ENCODE peak calls at places on chromosomes 2 and 18, in five cellular contexts. N is left ventricle myocardium superior; C is effector memory CD8-positive, alpha-beta T cell; U is left lobe of liver; X is activated CD8-positive, alpha-beta T cell treated with anti-CD3 and anti-CD28 coated beads for 36 hours. G is an unnamed sample.

GRCh38 chr18:32920796-32921787 is 148.3 kb upstream of the KLHL14 start:
- ATAC-seq in N (no peak), C (no peak), U (no peak), X (no peak), G (no peak)

GRCh38 chr18:70418551-70419311 is 129.9 kb downstream of the SOCS6 start:
- ATAC-seq in N (no peak), C (no peak), U (no peak), X (peak; percentile 49), G (no peak)

GRCh38 chr2:80887923-80888322 is 583.4 kb upstream of the LRRTM1 start:
- ATAC-seq in N (no peak), C (no peak), U (no peak), X (no peak), G (no peak)

GRCh38 chr18:34627138-34627920 is 82.8 kb upstream of the DTNA start:
- ATAC-seq in N (no peak), C (no peak), U (no peak), X (no peak), G (no peak)

GRCh38 chr2:40579247-40579646 is 127.4 kb upstream of the SLC8A1 start:
- ATAC-seq in N (no peak), C (no peak), U (no peak), X (no peak), G (no peak)

GRCh38 chr2:101893676-101894381 is 97.9 kb upstream of the IL1R2 start:
- ATAC-seq in N (no peak), C (no peak), U (peak; percentile 67), X (no peak), G (peak; percentile 41)

GRCh38 chr2:122899614-122900013 is 1125.5 kb upstream of the CNTNAP5 start:
- ATAC-seq in N (no peak), C (no peak), U (no peak), X (no peak), G (no peak)

GRCh38 chr18:3875376-3875775 is 425.4 kb downstream of the TGIF1 start:
- ATAC-seq in N (no peak), C (no peak), U (no peak), X (no peak), G (no peak)

GRCh38 chr2:134336352-134336751 is 82.5 kb downstream of the MGAT5 start:
- ATAC-seq in N (no peak), C (no peak), U (no peak), X (no peak), G (no peak)

GRCh38 chr18:49250819-49251388 is 209.5 kb downstream of the DYM start:
- ATAC-seq in N (peak; percentile 41), C (no peak), U (peak; percentile 61), X (no peak), G (no peak)

GRCh38 chr2:104909317-104909716 is 55.4 kb downstream of the POU3F3 start:
- ATAC-seq in N (no peak), C (no peak), U (no peak), X (no peak), G (no peak)

GRCh38 chr2:222433381-222434173 is 9.2 kb downstream of the SGPP2 start:
- ATAC-seq in N (no peak), C (no peak), U (no peak), X (no peak), G (no peak)

GRCh38 chr2:202982779-202983491 is 31.7 kb upstream of the NBEAL1 start:
- ATAC-seq in N (no peak), C (no peak), U (peak; percentile 58), X (no peak), G (no peak)

G was measured in gastroesophageal sphincter.